ENCODE peak calls at places on chromosomes 2 and 18, in nine cellular contexts. C is ELR; D is stimulated activated CD8-positive, alpha-beta memory T cell treated with anti-CD3 and anti-CD28 coated beads, Interleukin-4, amount 100 ng/mL, for 24 hours; B is fibroblast of the conjunctiva; G is smooth muscle cell of the brain vasculature; J is Caco-2; U is foreskin fibroblast; T is GM12865; H is fibroblast of the aortic adventitia. K is an unnamed sample.

GRCh38 chr2:71388214-71388613 is 56.6 kb downstream of the ZNF638 start:
- DNase-seq in T (no peak), D (no peak), H (no peak), C (no peak), U (no peak), J (peak), B (no peak), G (no peak), K (no peak)

GRCh38 chr18:30094556-30094955 is 948.0 kb downstream of the DSC3 start:
- DNase-seq in D (no peak), B (no peak), C (peak), T (no peak), G (no peak), H (peak), J (no peak), U (no peak), K (peak)

GRCh38 chr2:241617431-241618154 is 19.4 kb downstream of the THAP4 start:
- DNase-seq in T (peak), H (no peak), D (no peak), G (no peak), U (no peak), B (no peak), C (no peak), J (no peak), K (peak)

GRCh38 chr2:236352761-236353593 is 88.8 kb upstream of the ASB18 start:
- DNase-seq in C (peak), G (no peak), H (peak), U (peak), T (peak), B (peak), J (no peak), D (no peak), K (peak)

GRCh38 chr18:7221424-7222155 is 9.3 kb upstream of the LRRC30 start:
- DNase-seq in H (peak), T (peak), G (peak), D (no peak), B (peak), U (peak), J (peak), C (peak), K (peak)

GRCh38 chr2:217064234-217065103 is 204.6 kb upstream of the TNP1 start:
- DNase-seq in J (no peak), D (no peak), T (peak), H (peak), U (no peak), G (peak), C (peak), B (no peak), K (peak)

GRCh38 chr18:37501136-37501535 is 64.5 kb downstream of the CELF4 start:
- DNase-seq in D (no peak), B (no peak), U (no peak), H (no peak), T (no peak), G (no peak), C (no peak), J (no peak), K (no peak)

GRCh38 chr2:201854841-201855240 is 48.5 kb downstream of the CDK15 start:
- DNase-seq in B (no peak), D (no peak), H (no peak), C (peak), G (no peak), J (no peak), T (no peak), U (peak), K (peak)

GRCh38 chr2:118642501-118642900 is 204.9 kb downstream of the EN1 start:
- DNase-seq in B (no peak), U (no peak), T (no peak), H (peak), C (no peak), G (no peak), D (no peak), J (no peak), K (no peak)

GRCh38 chr18:10928971-10929373 is 220.4 kb downstream of the PIEZO2 start:
- DNase-seq in B (no peak), T (peak), D (no peak), H (peak), J (no peak), C (peak), G (no peak), U (peak), K (peak)

GRCh38 chr2:139142252-139142651 is 362.1 kb upstream of the NXPH2 start:
- DNase-seq in G (peak), B (no peak), J (peak), U (peak), C (peak), D (no peak), T (peak), H (peak), K (peak)

GRCh38 chr18:13611058-13611615 is 115.2 kb downstream of the FAM210A start:
- DNase-seq in B (no peak), J (no peak), C (peak), H (peak), T (peak), G (no peak), U (peak), D (no peak), K (peak)

GRCh38 chr2:151071382-151071781 is 190.3 kb downstream of the RBM43 start:
- DNase-seq in D (no peak), J (peak), H (peak), C (peak), B (peak), T (no peak), U (peak), G (no peak), K (peak)

GRCh38 chr2:206572725-206573124 is 69.6 kb upstream of the FAM237A start:
- DNase-seq in J (no peak), C (no peak), D (no peak), H (no peak), T (no peak), B (no peak), G (no peak), U (no peak), K (peak)

GRCh38 chr2:17709897-17710296 is 43.7 kb downstream of the SMC6 start:
- DNase-seq in H (peak), B (no peak), J (no peak), D (no peak), C (no peak), U (no peak), G (no peak), T (no peak), K (no peak)

GRCh38 chr18:3211236-3211992 is 8.4 kb downstream of the MYOM1 start:
- DNase-seq in T (no peak), C (no peak), D (no peak), H (peak), G (peak), J (no peak), U (peak), B (peak), K (peak)